ENCODE peak calls at places on chromosomes 13 and 19, in five cellular contexts. J, B, Y, X and G are unnamed samples.

GRCh38 chr19:50059045-50059444 is 33.2 kb downstream of the ZNF473 start:
- DNase-seq in Y (no peak), X (no peak), J (no peak), B (no peak), G (no peak)

GRCh38 chr13:25988655-25989054 is 63.2 kb downstream of the SHISA2 start:
- DNase-seq in J (peak), B (no peak), Y (no peak), X (peak), G (no peak)

GRCh38 chr19:1369214-1369805 is 14.4 kb upstream of the NDUFS7 start:
- DNase-seq in Y (no peak), X (no peak), J (no peak), B (no peak), G (no peak)

GRCh38 chr19:56543776-56544175 is 5.0 kb downstream of the ZFP28 start:
- DNase-seq in X (no peak), Y (no peak), B (no peak), J (no peak), G (no peak)

GRCh38 chr13:113179374-113180230 is 21.2 kb downstream of the PROZ start:
- DNase-seq in Y (peak), B (no peak), J (no peak), X (peak), G (no peak)

GRCh38 chr13:66689037-66689619 is 541.0 kb downstream of the PCDH9 start:
- DNase-seq in Y (no peak), X (peak), B (peak), J (no peak), G (no peak)

GRCh38 chr13:106484755-106485193 is 50.7 kb downstream of the EFNB2 start:
- DNase-seq in J (no peak), B (no peak), Y (no peak), X (peak), G (no peak)

GRCh38 chr13:44334751-44335150 is 38.9 kb upstream of the SERP2 start:
- DNase-seq in X (no peak), Y (no peak), B (no peak), J (no peak), G (no peak)

GRCh38 chr13:40146063-40146462 is 490.6 kb downstream of the COG6 start:
- DNase-seq in J (no peak), B (no peak), X (no peak), Y (no peak), G (no peak)

GRCh38 chr19:10876459-10877240 is 5.3 kb downstream of the CARM1 start:
- DNase-seq in J (peak), B (no peak), X (no peak), Y (no peak), G (no peak)

GRCh38 chr13:23825179-23825578 is 64.0 kb downstream of the MIPEP start:
- DNase-seq in X (no peak), B (no peak), Y (no peak), J (no peak), G (no peak)

GRCh38 chr19:44356383-44357111 is at the start of gene ZNF112:
- DNase-seq in B (peak), X (peak), J (peak), Y (peak), G (no peak)

GRCh38 chr19:1411255-1412191 is 4.1 kb downstream of the DAZAP1 start:
- DNase-seq in J (peak), Y (no peak), B (no peak), X (peak), G (peak)

GRCh38 chr13:45396548-45397095 is 21.6 kb downstream of the SLC25A30 start:
- DNase-seq in J (no peak), X (no peak), Y (no peak), B (peak), G (no peak)

GRCh38 chr19:5293607-5294089 is 47.0 kb downstream of the PTPRS start:
- DNase-seq in J (peak), X (peak), Y (peak), B (no peak), G (no peak)

GRCh38 chr13:60311527-60311926 is 85.5 kb upstream of the TDRD3 start:
- DNase-seq in B (no peak), Y (no peak), J (no peak), X (no peak), G (peak)

GRCh38 chr19:10769533-10770491 is 51.9 kb downstream of the DNM2 start:
- DNase-seq in B (peak), J (peak), X (no peak), Y (no peak), G (no peak)

GRCh38 chr13:107956889-107957288 is 258.4 kb downstream of the LIG4 start:
- DNase-seq in B (no peak), J (no peak), X (no peak), Y (no peak), G (no peak)

GRCh38 chr13:80706164-80706471 is 365.2 kb upstream of the SPRY2 start:
- DNase-seq in X (no peak), Y (no peak), B (no peak), J (no peak), G (no peak)

GRCh38 chr19:19459099-19459498 is 53.6 kb downstream of the GATAD2A start:
- DNase-seq in J (peak), B (no peak), Y (no peak), X (no peak), G (no peak)
- H3K4me3 ChIP-seq in J (peak), B (no peak), Y (no peak), X (no peak), G (no peak)

DNA sequence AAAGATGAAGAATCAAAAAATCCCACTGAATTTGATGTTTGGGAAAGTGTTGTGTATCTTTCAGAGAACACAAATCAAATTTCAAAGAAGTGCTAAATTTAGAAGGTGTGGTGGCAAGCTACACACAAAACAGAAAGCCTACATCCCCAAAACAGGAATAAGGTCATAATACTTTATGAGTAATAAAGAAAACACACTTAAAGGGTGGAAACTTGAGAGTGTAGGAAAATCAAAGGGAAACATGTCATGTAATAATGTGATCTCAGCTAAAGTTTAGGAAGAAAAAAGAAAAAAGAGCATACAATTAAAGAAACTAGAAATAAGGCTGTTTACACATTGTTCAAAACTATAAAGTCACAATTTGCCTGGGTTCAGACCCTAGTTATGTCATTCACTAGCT is 668.7 kb downstream of the PCDH17 start:
- DNase-seq in Y (no peak), B (peak), X (peak), J (no peak), G (no peak)
- H3K9ac ChIP-seq in Y (no peak), B (no peak), X (no peak), J (no peak), G (no peak)

GRCh38 chr13:109687559-109688448 is 98.6 kb downstream of the IRS2 start:
- DNase-seq in X (no peak), J (no peak), Y (no peak), B (no peak), G (no peak)

GRCh38 chr13:109680930-109681329 is 105.5 kb downstream of the IRS2 start:
- DNase-seq in X (no peak), Y (no peak), B (no peak), J (no peak), G (no peak)

GRCh38 chr13:109682534-109683244 is 103.7 kb downstream of the IRS2 start:
- DNase-seq in Y (no peak), J (no peak), B (no peak), X (no peak), G (no peak)

GRCh38 chr13:109684084-109684835 is 102.1 kb downstream of the IRS2 start:
- DNase-seq in B (no peak), Y (no peak), J (no peak), X (no peak), G (peak)

DNA sequence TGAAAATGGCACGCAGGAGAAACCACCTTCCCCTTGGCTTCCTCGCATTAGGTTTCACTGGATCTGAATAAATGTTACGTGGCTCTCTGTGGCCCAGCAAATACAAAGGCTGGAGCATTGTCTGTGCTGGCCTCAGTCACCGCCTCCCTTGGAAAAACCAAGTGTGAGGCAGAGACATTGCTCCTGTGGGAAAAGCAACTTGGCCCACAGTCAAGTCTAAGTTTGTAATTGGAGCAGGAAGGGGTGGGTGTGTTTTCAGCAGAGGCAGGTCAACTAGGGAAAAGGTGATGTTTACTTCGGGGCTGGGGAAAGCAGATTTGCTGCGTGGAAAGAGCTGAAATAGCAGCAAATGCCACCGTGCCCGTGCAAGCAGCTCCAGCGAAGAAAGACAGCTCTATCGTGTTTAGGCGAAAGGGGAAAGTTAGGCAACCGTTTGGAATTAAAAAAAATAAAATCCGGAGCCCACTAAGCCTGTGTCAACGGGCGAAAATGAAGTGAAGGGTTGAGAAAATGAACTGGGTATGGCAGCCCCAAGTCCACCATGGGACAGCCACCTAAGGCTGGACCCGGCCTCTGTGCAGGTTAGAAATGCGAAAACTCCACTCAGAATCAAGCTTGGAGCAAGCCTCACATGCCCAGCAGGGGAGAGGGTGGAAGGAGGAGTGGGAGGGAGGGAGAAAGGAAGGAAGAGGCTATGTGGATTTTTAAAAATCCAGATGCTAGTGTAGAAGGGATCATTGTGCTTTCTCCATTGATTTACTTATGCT is 101.4 kb downstream of the IRS2 start:
- DNase-seq in X (peak), Y (no peak), J (no peak), B (no peak), G (no peak)
- H3K4me3 ChIP-seq in X (no peak), Y (no peak), J (no peak), B (no peak), G (no peak)

GRCh38 chr19:3575949-3576673 is 3.4 kb downstream of the HMG20B start:
- DNase-seq in X (no peak), Y (no peak), B (no peak), J (no peak), G (no peak)
- H3K9ac ChIP-seq in X (no peak), Y (peak), B (no peak), J (peak), G (no peak)

DNA sequence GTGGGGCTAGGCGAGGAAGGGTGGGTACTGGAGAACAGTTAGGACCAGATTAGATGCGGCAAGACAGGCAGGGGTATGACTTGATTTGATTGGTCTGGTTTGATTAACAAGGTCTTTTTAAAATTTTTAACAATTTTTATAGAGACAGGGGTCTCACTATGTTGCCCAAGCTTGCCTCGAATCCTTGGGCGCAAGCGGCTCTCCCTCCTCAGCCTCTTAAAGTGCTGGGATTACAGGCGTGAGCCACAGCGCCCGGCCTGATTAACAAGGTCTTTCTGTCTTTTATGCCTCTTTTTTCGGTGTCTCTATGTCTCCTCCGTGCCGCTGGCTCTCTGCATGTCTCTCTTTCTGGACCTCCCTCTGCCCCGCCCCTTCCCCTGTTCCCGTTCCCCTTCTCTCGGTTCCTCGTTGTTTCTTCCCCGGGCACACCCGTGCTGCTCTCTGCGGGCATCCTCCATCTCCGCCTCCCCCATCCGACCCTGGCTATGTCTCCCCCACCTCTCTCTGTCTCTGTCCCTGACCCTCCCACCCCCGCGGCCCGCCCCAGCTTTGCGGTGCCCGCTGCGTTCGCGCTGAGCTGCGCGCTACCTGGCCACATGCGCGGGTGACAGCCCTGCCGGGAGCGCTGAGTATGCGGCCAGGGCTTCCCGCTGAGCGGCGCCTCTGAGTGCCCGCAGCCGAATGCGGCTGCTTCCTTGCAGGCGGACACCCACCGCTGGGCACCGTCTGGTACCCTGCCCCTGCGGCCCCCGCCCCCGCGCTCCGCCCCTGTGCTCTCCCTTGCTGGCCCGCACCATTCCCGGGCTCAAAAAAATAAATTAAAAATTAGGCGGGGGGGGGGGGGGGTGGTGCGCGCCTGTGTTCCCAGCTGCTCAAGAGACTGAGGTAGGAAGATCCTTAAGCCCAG is 8.1 kb upstream of the SDHAF1 start:
- DNase-seq in X (no peak), J (peak), Y (no peak), B (no peak), G (no peak)
- H3K4me3 ChIP-seq in X (no peak), J (peak), Y (peak), B (no peak), G (no peak)

DNA sequence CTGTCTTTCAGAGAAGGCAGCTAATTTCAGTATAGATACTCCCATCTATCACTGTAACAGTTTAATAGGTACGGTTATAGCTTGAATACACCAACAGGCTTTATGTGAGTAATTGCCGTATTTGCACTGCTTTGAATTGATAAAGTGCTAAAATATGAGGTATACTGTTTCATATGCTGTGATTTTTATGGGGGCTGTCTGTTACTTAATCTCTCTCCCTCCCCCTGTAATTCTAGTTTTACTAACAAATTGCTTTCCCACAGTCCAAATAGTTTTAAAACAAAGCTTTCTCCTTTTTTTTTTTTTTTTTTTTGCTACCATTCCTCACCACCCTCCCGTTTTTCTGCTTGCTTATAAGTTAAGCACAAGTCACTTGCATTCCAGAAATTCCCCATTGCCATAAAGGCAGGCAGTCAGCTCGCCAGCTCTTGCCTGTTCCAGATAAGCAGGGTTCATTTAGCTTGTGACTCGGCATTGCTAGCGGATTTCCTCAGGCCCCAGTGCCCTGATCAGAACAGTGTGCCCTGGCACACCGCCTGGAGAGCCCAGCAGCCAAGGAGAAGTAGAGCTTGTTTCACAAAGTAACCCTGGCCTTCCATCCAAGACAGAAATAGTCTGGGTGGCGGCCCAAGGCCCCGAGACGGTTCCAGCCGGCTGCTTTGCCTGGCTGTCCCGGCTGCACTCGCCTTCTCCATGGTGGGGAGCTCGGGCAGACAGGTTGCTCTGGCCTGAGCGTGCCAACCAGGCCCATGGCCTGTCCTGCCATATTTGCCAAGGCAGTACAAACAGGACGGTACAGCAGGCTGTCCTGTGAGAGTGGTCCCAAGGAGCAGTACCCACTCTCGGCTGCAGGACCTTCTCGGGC is 43.5 kb upstream of the NPAS1 start:
- DNase-seq in B (peak), Y (peak), J (peak), X (peak), G (no peak)
- H3K9ac ChIP-seq in B (peak), Y (peak), J (peak), X (peak), G (no peak)

GRCh38 chr19:33928458-33928950 is 131.8 kb downstream of the KCTD15 start:
- DNase-seq in Y (no peak), B (no peak), X (no peak), J (no peak), G (no peak)

GRCh38 chr19:33927789-33928457 is 131.3 kb downstream of the KCTD15 start:
- DNase-seq in X (no peak), J (no peak), Y (no peak), B (no peak), G (no peak)
- H3K4me3 ChIP-seq in X (no peak), J (no peak), Y (no peak), B (no peak), G (no peak)